ENCODE peak calls at places on chromosomes 13 and 19, in nine cellular contexts. One of them, this sample, is unnamed.

GRCh38 chr13:49357694-49358093 is 86.2 kb downstream of the CAB39L start:
- DNase-seq in SW 1271: no peak
- DNase-seq in NCI-H748 treated with DMSO at 0.1 percent for 48 hours: no peak
- DNase-seq in mammary epithelial cell: no peak
- DNase-seq in cardiac fibroblast: peak
- DNase-seq in AG08396: peak
- DNase-seq in head of caudate nucleus: no peak
- DNase-seq in epithelial cell of prostate: no peak
- DNase-seq in NCI-H460: no peak
- DNase-seq in this sample: peak

GRCh38 chr13:95153647-95154405 is 147.4 kb downstream of the ABCC4 start:
- DNase-seq in SW 1271: no peak
- DNase-seq in NCI-H748 treated with DMSO at 0.1 percent for 48 hours: peak
- DNase-seq in mammary epithelial cell: peak
- DNase-seq in cardiac fibroblast: peak
- DNase-seq in AG08396: no peak
- DNase-seq in head of caudate nucleus: no peak
- DNase-seq in epithelial cell of prostate: peak
- DNase-seq in NCI-H460: no peak
- DNase-seq in this sample: peak

GRCh38 chr13:109370486-109370885 is 415.9 kb downstream of the IRS2 start:
- DNase-seq in SW 1271: no peak
- DNase-seq in NCI-H748 treated with DMSO at 0.1 percent for 48 hours: no peak
- DNase-seq in mammary epithelial cell: no peak
- DNase-seq in cardiac fibroblast: no peak
- DNase-seq in AG08396: no peak
- DNase-seq in head of caudate nucleus: peak
- DNase-seq in epithelial cell of prostate: no peak
- DNase-seq in NCI-H460: no peak
- DNase-seq in this sample: no peak

GRCh38 chr19:13210941-13211340 is 60.7 kb downstream of the IER2 start:
- DNase-seq in SW 1271: no peak
- DNase-seq in NCI-H748 treated with DMSO at 0.1 percent for 48 hours: no peak
- DNase-seq in mammary epithelial cell: no peak
- DNase-seq in cardiac fibroblast: no peak
- DNase-seq in AG08396: no peak
- DNase-seq in head of caudate nucleus: no peak
- DNase-seq in epithelial cell of prostate: no peak
- DNase-seq in NCI-H460: no peak
- DNase-seq in this sample: no peak

GRCh38 chr13:30126903-30127428 is 180.4 kb downstream of the KATNAL1 start:
- DNase-seq in SW 1271: no peak
- DNase-seq in NCI-H748 treated with DMSO at 0.1 percent for 48 hours: no peak
- DNase-seq in mammary epithelial cell: no peak
- DNase-seq in cardiac fibroblast: no peak
- DNase-seq in AG08396: peak
- DNase-seq in head of caudate nucleus: no peak
- DNase-seq in epithelial cell of prostate: no peak
- DNase-seq in NCI-H460: no peak
- DNase-seq in this sample: peak

GRCh38 chr13:32031025-32031814 is at the start of gene FRY:
- DNase-seq in SW 1271: peak
- DNase-seq in NCI-H748 treated with DMSO at 0.1 percent for 48 hours: peak
- DNase-seq in mammary epithelial cell: peak
- DNase-seq in cardiac fibroblast: peak
- DNase-seq in AG08396: peak
- DNase-seq in head of caudate nucleus: peak
- DNase-seq in epithelial cell of prostate: no peak
- DNase-seq in NCI-H460: peak
- DNase-seq in this sample: peak

GRCh38 chr13:72853000-72853399 is 71.1 kb downstream of the PIBF1 start:
- DNase-seq in SW 1271: no peak
- DNase-seq in NCI-H748 treated with DMSO at 0.1 percent for 48 hours: no peak
- DNase-seq in mammary epithelial cell: no peak
- DNase-seq in cardiac fibroblast: peak
- DNase-seq in AG08396: no peak
- DNase-seq in head of caudate nucleus: no peak
- DNase-seq in epithelial cell of prostate: no peak
- DNase-seq in NCI-H460: no peak
- DNase-seq in this sample: peak

GRCh38 chr13:75079226-75079625 is 402.7 kb downstream of the TBC1D4 start:
- DNase-seq in SW 1271: no peak
- DNase-seq in NCI-H748 treated with DMSO at 0.1 percent for 48 hours: no peak
- DNase-seq in mammary epithelial cell: peak
- DNase-seq in cardiac fibroblast: peak
- DNase-seq in AG08396: no peak
- DNase-seq in head of caudate nucleus: no peak
- DNase-seq in epithelial cell of prostate: no peak
- DNase-seq in NCI-H460: no peak
- DNase-seq in this sample: peak

GRCh38 chr13:112744306-112745021 is 54.6 kb downstream of the ATP11A start:
- DNase-seq in SW 1271: no peak
- DNase-seq in NCI-H748 treated with DMSO at 0.1 percent for 48 hours: no peak
- DNase-seq in mammary epithelial cell: peak
- DNase-seq in cardiac fibroblast: peak
- DNase-seq in AG08396: no peak
- DNase-seq in head of caudate nucleus: no peak
- DNase-seq in epithelial cell of prostate: no peak
- DNase-seq in NCI-H460: no peak
- DNase-seq in this sample: no peak

GRCh38 chr19:11578342-11579142 is 1.1 kb upstream of the ACP5 start:
- DNase-seq in SW 1271: no peak
- DNase-seq in NCI-H748 treated with DMSO at 0.1 percent for 48 hours: no peak
- DNase-seq in mammary epithelial cell: no peak
- DNase-seq in cardiac fibroblast: peak
- DNase-seq in AG08396: no peak
- DNase-seq in head of caudate nucleus: no peak
- DNase-seq in epithelial cell of prostate: no peak
- DNase-seq in NCI-H460: no peak
- DNase-seq in this sample: peak

GRCh38 chr19:38944981-38945506 is 14.3 kb downstream of the MRPS12 start:
- DNase-seq in SW 1271: no peak
- DNase-seq in NCI-H748 treated with DMSO at 0.1 percent for 48 hours: peak
- DNase-seq in mammary epithelial cell: no peak
- DNase-seq in cardiac fibroblast: no peak
- DNase-seq in AG08396: no peak
- DNase-seq in head of caudate nucleus: no peak
- DNase-seq in epithelial cell of prostate: no peak
- DNase-seq in NCI-H460: no peak
- DNase-seq in this sample: no peak

GRCh38 chr19:19488041-19488874 is 27.1 kb downstream of the TSSK6 start:
- DNase-seq in SW 1271: no peak
- DNase-seq in NCI-H748 treated with DMSO at 0.1 percent for 48 hours: no peak
- DNase-seq in mammary epithelial cell: no peak
- DNase-seq in cardiac fibroblast: peak
- DNase-seq in AG08396: no peak
- DNase-seq in head of caudate nucleus: no peak
- DNase-seq in epithelial cell of prostate: no peak
- DNase-seq in NCI-H460: no peak
- DNase-seq in this sample: no peak

This sample was measured in choroid plexus epithelial cell.